ENCODE peak calls at places on chromosome 15, in seven cellular contexts. One of them, this sample, is unnamed.

GRCh38 chr15:96297783-96298182 is 32.7 kb upstream of the NR2F2 start:
- DNase-seq in frontal cortex: no peak
- DNase-seq in HT1080: no peak
- DNase-seq in posterior cingulate gyrus: no peak
- DNase-seq in NCI-H446: no peak
- DNase-seq in breast epithelium: no peak
- DNase-seq in astrocyte: no peak
- DNase-seq in this sample: no peak

GRCh38 chr15:67972377-67972776 is 81.7 kb upstream of the PIAS1 start:
- DNase-seq in frontal cortex: no peak
- DNase-seq in breast epithelium: no peak
- DNase-seq in astrocyte: no peak
- DNase-seq in NCI-H446: no peak
- DNase-seq in posterior cingulate gyrus: no peak
- DNase-seq in HT1080: no peak
- DNase-seq in this sample: no peak

GRCh38 chr15:89399390-89400120 is 64.9 kb upstream of the POLG start:
- DNase-seq in NCI-H446: peak
- DNase-seq in HT1080: no peak
- DNase-seq in astrocyte: no peak
- DNase-seq in posterior cingulate gyrus: peak
- DNase-seq in frontal cortex: peak
- DNase-seq in breast epithelium: no peak
- DNase-seq in this sample: peak

GRCh38 chr15:22227961-22228762 is 147.8 kb downstream of the OR4M2 start:
- DNase-seq in frontal cortex: no peak
- DNase-seq in breast epithelium: no peak
- DNase-seq in HT1080: no peak
- DNase-seq in posterior cingulate gyrus: no peak
- DNase-seq in NCI-H446: no peak
- DNase-seq in astrocyte: no peak
- DNase-seq in this sample: no peak

GRCh38 chr15:77012868-77013267 is 17.9 kb downstream of the PSTPIP1 start:
- DNase-seq in posterior cingulate gyrus: no peak
- DNase-seq in frontal cortex: no peak
- DNase-seq in NCI-H446: no peak
- DNase-seq in astrocyte: no peak
- DNase-seq in breast epithelium: no peak
- DNase-seq in HT1080: no peak
- DNase-seq in this sample: no peak

GRCh38 chr15:33045066-33045810 is 149.3 kb downstream of the FMN1 start:
- DNase-seq in astrocyte: no peak
- DNase-seq in breast epithelium: no peak
- DNase-seq in posterior cingulate gyrus: no peak
- DNase-seq in frontal cortex: no peak
- DNase-seq in HT1080: no peak
- DNase-seq in NCI-H446: no peak
- DNase-seq in this sample: no peak

GRCh38 chr15:93584021-93584420 is 495.0 kb upstream of the RGMA start:
- DNase-seq in NCI-H446: no peak
- DNase-seq in HT1080: no peak
- DNase-seq in astrocyte: no peak
- DNase-seq in breast epithelium: no peak
- DNase-seq in posterior cingulate gyrus: no peak
- DNase-seq in frontal cortex: no peak
- DNase-seq in this sample: no peak

GRCh38 chr15:45180201-45180600 is 7.6 kb downstream of the SHF start:
- DNase-seq in astrocyte: peak
- DNase-seq in breast epithelium: no peak
- DNase-seq in HT1080: peak
- DNase-seq in posterior cingulate gyrus: no peak
- DNase-seq in NCI-H446: no peak
- DNase-seq in frontal cortex: no peak
- DNase-seq in this sample: no peak

GRCh38 chr15:72201346-72202029 is 3.9 kb upstream of the GRAMD2A start:
- DNase-seq in breast epithelium: no peak
- DNase-seq in posterior cingulate gyrus: no peak
- DNase-seq in NCI-H446: no peak
- DNase-seq in frontal cortex: no peak
- DNase-seq in astrocyte: no peak
- DNase-seq in HT1080: no peak
- DNase-seq in this sample: no peak

GRCh38 chr15:59896652-59897051 is 107.5 kb upstream of the FOXB1 start:
- DNase-seq in HT1080: no peak
- DNase-seq in frontal cortex: no peak
- DNase-seq in NCI-H446: no peak
- DNase-seq in posterior cingulate gyrus: no peak
- DNase-seq in astrocyte: no peak
- DNase-seq in breast epithelium: no peak
- DNase-seq in this sample: no peak

GRCh38 chr15:26869628-26870027 is 2.8 kb downstream of the GABRA5 start:
- DNase-seq in NCI-H446: no peak
- DNase-seq in HT1080: no peak
- DNase-seq in posterior cingulate gyrus: no peak
- DNase-seq in frontal cortex: no peak
- DNase-seq in astrocyte: no peak
- DNase-seq in breast epithelium: no peak
- DNase-seq in this sample: no peak

GRCh38 chr15:70337292-70338186 is 239.8 kb upstream of the TLE3 start:
- DNase-seq in HT1080: no peak
- DNase-seq in breast epithelium: no peak
- DNase-seq in astrocyte: no peak
- DNase-seq in NCI-H446: no peak
- DNase-seq in frontal cortex: no peak
- DNase-seq in posterior cingulate gyrus: no peak
- DNase-seq in this sample: no peak

GRCh38 chr15:31338879-31339557 is 12.4 kb downstream of the KLF13 start:
- DNase-seq in posterior cingulate gyrus: peak
- DNase-seq in frontal cortex: no peak
- DNase-seq in HT1080: peak
- DNase-seq in breast epithelium: peak
- DNase-seq in astrocyte: peak
- DNase-seq in NCI-H446: peak
- DNase-seq in this sample: no peak

GRCh38 chr15:57439128-57440030 is 63.1 kb downstream of the CGNL1 start:
- DNase-seq in breast epithelium: no peak
- DNase-seq in astrocyte: no peak
- DNase-seq in posterior cingulate gyrus: no peak
- DNase-seq in frontal cortex: no peak
- DNase-seq in HT1080: no peak
- DNase-seq in NCI-H446: no peak
- DNase-seq in this sample: no peak

GRCh38 chr15:38726187-38726586 is 161.6 kb upstream of the RASGRP1 start:
- DNase-seq in frontal cortex: no peak
- DNase-seq in NCI-H446: no peak
- DNase-seq in breast epithelium: no peak
- DNase-seq in posterior cingulate gyrus: no peak
- DNase-seq in HT1080: no peak
- DNase-seq in astrocyte: no peak
- DNase-seq in this sample: no peak

GRCh38 chr15:70259030-70259424 is 161.3 kb upstream of the TLE3 start:
- DNase-seq in astrocyte: peak
- DNase-seq in frontal cortex: peak
- DNase-seq in posterior cingulate gyrus: peak
- DNase-seq in HT1080: peak
- DNase-seq in breast epithelium: peak
- DNase-seq in NCI-H446: no peak
- DNase-seq in this sample: no peak

GRCh38 chr15:70098170-70098460 is 398 bp upstream of the TLE3 start:
- DNase-seq in NCI-H446: no peak
- DNase-seq in posterior cingulate gyrus: no peak
- DNase-seq in HT1080: no peak
- DNase-seq in breast epithelium: no peak
- DNase-seq in astrocyte: no peak
- DNase-seq in frontal cortex: no peak
- DNase-seq in this sample: no peak

GRCh38 chr15:20361091-20361490 is 180.5 kb downstream of the GOLGA6L6 start:
- DNase-seq in posterior cingulate gyrus: no peak
- DNase-seq in HT1080: no peak
- DNase-seq in astrocyte: no peak
- DNase-seq in frontal cortex: peak
- DNase-seq in breast epithelium: no peak
- DNase-seq in NCI-H446: no peak
- DNase-seq in this sample: no peak

GRCh38 chr15:52261498-52262242 is 33.9 kb downstream of the MYO5C start:
- DNase-seq in HT1080: peak
- DNase-seq in astrocyte: peak
- DNase-seq in breast epithelium: peak
- DNase-seq in posterior cingulate gyrus: peak
- DNase-seq in NCI-H446: no peak
- DNase-seq in frontal cortex: no peak
- DNase-seq in this sample: peak

GRCh38 chr15:80800067-80800466 is 20.9 kb downstream of the CEMIP start:
- DNase-seq in breast epithelium: no peak
- DNase-seq in frontal cortex: no peak
- DNase-seq in posterior cingulate gyrus: no peak
- DNase-seq in HT1080: no peak
- DNase-seq in astrocyte: no peak
- DNase-seq in NCI-H446: no peak
- DNase-seq in this sample: no peak

GRCh38 chr15:63554337-63554927 is 42.8 kb upstream of the FBXL22 start:
- DNase-seq in breast epithelium: no peak
- DNase-seq in HT1080: no peak
- DNase-seq in posterior cingulate gyrus: no peak
- DNase-seq in astrocyte: peak
- DNase-seq in NCI-H446: no peak
- DNase-seq in frontal cortex: no peak
- DNase-seq in this sample: no peak

This sample was measured in activated CD4-positive, CD25-positive, alpha-beta regulatory T cell.